ENCODE peak calls at places on chromosomes 5 and 9, in six cellular contexts. U, J, I, Z, F and R are unnamed samples.
A peak's percentile ranks its signal among the peaks of the same experiment; 100 is the strongest.

GRCh38 chr5:171845857-171846785 is 60.5 kb downstream of the SMIM23 start:
- DNase-seq in F (peak; percentile 48), Z (no peak), J (no peak), I (no peak), U (peak; percentile 51), R (peak; percentile 57)

GRCh38 chr5:36491860-36492259 is 114.5 kb upstream of the SLC1A3 start:
- DNase-seq in I (no peak), Z (no peak), F (no peak), J (no peak), U (no peak), R (no peak)

GRCh38 chr5:68446487-68446894 is 230.9 kb downstream of the PIK3R1 start:
- DNase-seq in F (no peak), I (no peak), J (no peak), U (no peak), Z (no peak), R (no peak)

GRCh38 chr5:93800988-93801811 is 59.8 kb upstream of the POU5F2 start:
- DNase-seq in I (no peak), U (no peak), J (peak; percentile 63), Z (no peak), F (peak; percentile 71), R (no peak)

GRCh38 chr5:169157064-169157463 is 143.9 kb downstream of the SLIT3 start:
- DNase-seq in Z (no peak), J (no peak), I (no peak), U (no peak), F (no peak), R (no peak)

GRCh38 chr5:39639618-39640078 is 214.9 kb upstream of the DAB2 start:
- DNase-seq in U (no peak), F (peak; percentile 88), Z (no peak), I (no peak), J (no peak), R (no peak)

GRCh38 chr9:93319992-93320490 is 131.4 kb upstream of the FAM120A start:
- DNase-seq in F (no peak), J (no peak), I (peak; percentile 34), U (no peak), Z (no peak), R (peak; percentile 29)

GRCh38 chr9:94173632-94174031 is 85.5 kb upstream of the ZNF169 start:
- DNase-seq in U (no peak), F (no peak), Z (no peak), J (no peak), I (no peak), R (no peak)